ENCODE peak calls at places on chromosomes 12 and 14, in four cellular contexts. F, Y, L and J are unnamed samples.

GRCh38 chr14:74932401-74932901 is 9.4 kb upstream of the RPS6KL1 start:
- DNase-seq in Y (no peak), F (no peak), L (no peak), J (no peak)

GRCh38 chr14:44446965-44447364 is 60.1 kb downstream of the FSCB start:
- DNase-seq in L (no peak), F (no peak), Y (no peak), J (no peak)

GRCh38 chr12:122395319-122395718 is 27.1 kb downstream of the CLIP1 start:
- DNase-seq in F (no peak), Y (no peak), L (no peak), J (no peak)

GRCh38 chr12:57606399-57606798 is 1.8 kb downstream of the DTX3 start:
- DNase-seq in L (no peak), Y (no peak), F (no peak), J (no peak)

GRCh38 chr12:6807170-6807569 is 14.5 kb upstream of the GPR162 start:
- DNase-seq in Y (no peak), L (no peak), F (no peak), J (no peak)

GRCh38 chr12:117312770-117313169 is 48.7 kb downstream of the NOS1 start:
- DNase-seq in Y (no peak), F (no peak), L (no peak), J (no peak)

GRCh38 chr14:74888164-74889158 is 6.7 kb downstream of the DLST start:
- DNase-seq in F (peak; percentile 31), Y (no peak), L (no peak), J (no peak)

GRCh38 chr14:94893411-94894160 is 123.7 kb upstream of the GSC start:
- DNase-seq in L (no peak), F (no peak), Y (no peak), J (no peak)

GRCh38 chr14:88750413-88750812 is 42.3 kb downstream of the EML5 start:
- DNase-seq in Y (no peak), L (no peak), F (no peak), J (no peak)

GRCh38 chr12:109179927-109180326 is 63.5 kb downstream of the ACACB start:
- DNase-seq in L (no peak), Y (no peak), F (no peak), J (no peak)

GRCh38 chr12:116708826-116709756 is 28.8 kb downstream of the SPRING1 start:
- DNase-seq in F (no peak), Y (peak; percentile 25), L (peak; percentile 54), J (no peak)

GRCh38 chr12:95653761-95654546 is 102.7 kb upstream of the USP44 start:
- DNase-seq in L (no peak), Y (peak; percentile 70), F (no peak), J (no peak)

GRCh38 chr12:115297445-115297844 is 613.5 kb upstream of the TBX3 start:
- DNase-seq in Y (no peak), L (no peak), F (no peak), J (no peak)

GRCh38 chr14:94132285-94132887 is 3.0 kb upstream of the IFI27L2 start:
- DNase-seq in F (peak; percentile 25), Y (peak; percentile 72), L (peak; percentile 86), J (peak; percentile 73)

GRCh38 chr12:6306599-6307220 is 3.8 kb upstream of the PLEKHG6 start:
- DNase-seq in L (no peak), F (no peak), Y (no peak), J (no peak)

GRCh38 chr14:23358553-23359166 is 6.0 kb upstream of the SLC22A17 start:
- DNase-seq in L (no peak), Y (no peak), F (no peak), J (no peak)

GRCh38 chr14:102508410-102508773 is 1.2 kb downstream of the ANKRD9 start:
- DNase-seq in Y (peak; percentile 59), L (no peak), F (peak; percentile 69), J (no peak)

GRCh38 chr14:71668942-71669341 is 263.3 kb upstream of the RGS6 start:
- DNase-seq in L (no peak), Y (no peak), F (no peak), J (no peak)

GRCh38 chr12:100789146-100789545 is 5.4 kb upstream of the ANO4 start:
- DNase-seq in F (no peak), Y (no peak), L (no peak), J (no peak)

GRCh38 chr14:102819176-102819628 is 42.0 kb downstream of the TRAF3 start:
- DNase-seq in Y (peak; percentile 77), F (no peak), L (no peak), J (no peak)

GRCh38 chr12:47223848-47224213 is 144.1 kb upstream of the AMIGO2 start:
- DNase-seq in Y (peak; percentile 64), F (no peak), L (no peak), J (no peak)

GRCh38 chr14:23123419-23123818 is 4.4 kb upstream of the CEBPE start:
- DNase-seq in Y (no peak), L (no peak), F (peak; percentile 85), J (no peak)

GRCh38 chr12:93943766-93944165 is 204.6 kb upstream of the PLXNC1 start:
- DNase-seq in Y (no peak), L (no peak), F (no peak), J (no peak)

GRCh38 chr12:6310771-6311610 is 509 bp downstream of the PLEKHG6 start:
- DNase-seq in Y (no peak), L (peak; percentile 88), F (peak; percentile 60), J (peak; percentile 89)

GRCh38 chr12:44015333-44015941 is 179.6 kb downstream of the TMEM117 start:
- DNase-seq in L (peak; percentile 66), Y (peak; percentile 43), F (peak; percentile 26), J (no peak)

GRCh38 chr14:100049220-100049619 is 16.0 kb upstream of the EVL start:
- DNase-seq in L (no peak), F (no peak), Y (peak; percentile 26), J (no peak)

GRCh38 chr14:100893228-100893601 is 10.3 kb downstream of the RTL1 start:
- DNase-seq in Y (no peak), L (no peak), F (no peak), J (no peak)

GRCh38 chr12:93710574-93710926 is 33.4 kb downstream of the CRADD start:
- DNase-seq in Y (no peak), F (peak; percentile 36), L (no peak), J (no peak)

GRCh38 chr14:104872469-104873341 is 7.6 kb downstream of the CEP170B start:
- DNase-seq in L (peak; percentile 82), Y (no peak), F (no peak), J (no peak)

GRCh38 chr12:51855586-51856428 is 7.3 kb upstream of the FIGNL2 start:
- DNase-seq in L (peak; percentile 97), Y (peak; percentile 58), F (no peak), J (peak; percentile 84)

GRCh38 chr12:111056618-111057521 is 136.5 kb upstream of the MYL2 start:
- DNase-seq in L (no peak), F (peak; percentile 20), Y (no peak), J (no peak)

GRCh38 chr14:103074699-103075341 is 9.2 kb upstream of the LBHD2 start:
- DNase-seq in F (peak; percentile 83), Y (peak; percentile 70), L (peak; percentile 57), J (no peak)

GRCh38 chr14:69955855-69956567 is 76.8 kb downstream of the SMOC1 start:
- DNase-seq in L (no peak), Y (no peak), F (no peak), J (no peak)

GRCh38 chr14:100825691-100826331 is at the start of gene MEG3:
- DNase-seq in F (no peak), Y (no peak), L (no peak), J (no peak)

GRCh38 chr12:9925746-9926393 is 6.3 kb downstream of the CLEC2A start:
- DNase-seq in L (peak; percentile 86), F (no peak), Y (peak; percentile 9), J (no peak)

GRCh38 chr14:31268216-31268615 is 60.6 kb upstream of the HECTD1 start:
- DNase-seq in Y (no peak), F (no peak), L (no peak), J (no peak)

GRCh38 chr12:71804505-71804904 is 35.1 kb upstream of the TBC1D15 start:
- DNase-seq in Y (no peak), F (no peak), L (peak; percentile 77), J (peak; percentile 39)

GRCh38 chr12:11869901-11870300 is 200.8 kb upstream of the BCL2L14 start:
- DNase-seq in L (no peak), Y (no peak), F (no peak), J (no peak)

GRCh38 chr12:8156845-8157244 is at the start of gene ZNF705A:
- DNase-seq in L (no peak), Y (peak; percentile 29), F (no peak), J (no peak)

GRCh38 chr12:53550595-53550994 is 43.3 kb upstream of the NPFF start:
- DNase-seq in L (no peak), F (no peak), Y (no peak), J (no peak)

GRCh38 chr14:106141242-106142220 is 615.1 kb downstream of the TMEM121 start:
- DNase-seq in Y (no peak), L (no peak), F (peak; percentile 22), J (no peak)
- TF ChIP-seq CREB1 in Y (no peak), L (no peak), F (no peak), J (no peak)

DNA sequence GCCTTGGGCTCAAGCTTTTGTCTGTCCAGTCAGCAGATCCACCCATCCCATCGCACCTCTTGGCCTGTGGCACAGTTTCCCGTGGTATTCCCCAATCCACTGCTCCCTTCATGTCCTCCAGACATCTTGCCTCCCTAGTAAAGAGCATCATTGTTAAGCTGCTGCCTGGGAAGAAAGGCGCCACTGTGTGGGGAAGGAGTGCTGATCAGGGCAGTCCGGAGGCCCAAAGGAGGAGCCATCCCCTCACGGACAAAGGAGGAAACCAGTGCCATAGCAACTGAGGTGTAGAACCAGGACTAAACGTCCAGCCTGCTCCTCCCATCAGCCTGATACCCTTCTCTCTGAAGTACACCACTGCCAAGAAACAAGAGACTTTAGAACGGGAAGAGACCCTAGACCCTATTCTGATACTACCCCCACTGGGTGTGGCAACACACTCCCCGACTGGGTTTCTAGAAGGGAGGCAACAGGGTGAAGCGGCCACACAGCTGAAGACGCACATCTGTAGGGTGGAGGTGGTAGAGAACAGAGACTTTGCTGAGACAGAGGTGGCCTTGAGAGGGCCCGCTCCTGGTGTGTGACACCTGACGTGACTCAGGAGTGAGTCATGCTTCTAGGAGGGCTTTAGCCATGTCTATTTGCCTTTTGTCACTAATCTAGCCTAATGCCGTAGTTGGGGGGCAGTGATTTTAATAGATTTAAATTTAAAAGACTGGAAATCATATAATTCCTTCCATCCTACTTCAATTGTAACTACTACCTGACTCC is 185.0 kb downstream of the DPF3 start:
- DNase-seq in L (peak; percentile 46), Y (no peak), F (no peak), J (no peak)
- TF ChIP-seq CREB1 in L (no peak), Y (no peak), F (no peak), J (no peak)

GRCh38 chr14:39050389-39050788 is 52.6 kb downstream of the SEC23A start:
- DNase-seq in F (no peak), Y (no peak), L (no peak), J (no peak)
- TF ChIP-seq CREB1 in F (no peak), Y (no peak), L (no peak), J (no peak)

DNA sequence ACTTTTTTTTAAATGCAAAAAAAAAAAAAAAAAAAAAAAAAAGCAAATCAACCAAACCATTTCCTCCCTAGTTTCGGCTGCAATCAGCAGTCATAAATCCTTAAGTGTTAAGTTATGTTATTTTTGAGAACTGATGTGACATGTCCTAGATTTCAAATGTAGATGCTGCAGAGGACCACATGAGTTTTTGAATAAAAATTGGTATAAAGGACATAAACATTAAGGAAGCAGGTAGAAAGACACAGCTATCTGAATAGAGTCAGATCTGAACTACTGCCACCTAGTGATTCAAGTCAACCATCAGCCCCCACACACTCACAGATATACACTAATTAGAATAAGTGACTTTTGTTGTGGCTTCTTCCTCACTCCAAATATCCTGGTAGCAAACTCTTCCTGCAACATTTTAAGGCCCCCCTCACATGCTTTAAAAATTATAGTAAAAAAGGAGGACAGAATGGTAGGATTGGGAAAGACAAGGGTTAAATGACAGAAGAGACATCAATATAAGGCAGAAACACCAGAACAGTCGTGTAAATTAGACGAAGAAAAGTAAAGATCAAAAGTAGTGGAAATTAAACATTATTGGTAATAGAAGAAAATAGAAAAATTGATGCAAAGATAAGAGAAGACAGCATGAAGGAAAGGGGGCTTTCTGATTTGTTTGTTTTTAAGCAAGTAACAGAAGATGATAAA is 394.5 kb upstream of the ATP2B1 start:
- DNase-seq in L (peak; percentile 67), F (no peak), Y (peak; percentile 3), J (no peak)
- TF ChIP-seq CREB1 in L (no peak), F (no peak), Y (no peak), J (no peak)